ENCODE peak calls at places on chromosomes 16 and 17, in five cellular contexts. W is GM23248; U is stimulated activated CD4-positive, alpha-beta T cell treated with anti-CD3 and anti-CD28 coated beads, Interleukin-2, amount 100 ng/mL, for 48 hours; L is nucleus accumbens; R is ovary. G is an unnamed sample.
A peak's percentile ranks its signal among the peaks of the same experiment; 100 is the strongest.

GRCh38 chr16:66528294-66528693 is 21.6 kb downstream of the TK2 start:
- DNase-seq in R (no peak), L (no peak), W (no peak), U (no peak), G (no peak)

GRCh38 chr17:49361129-49361901 is 735 bp downstream of the ZNF652 start:
- DNase-seq in U (peak; percentile 41), W (peak; percentile 64), R (peak; percentile 21), L (peak; percentile 54), G (peak; percentile 46)

GRCh38 chr17:14091367-14091766 is 22.1 kb downstream of the COX10 start:
- DNase-seq in L (no peak), R (no peak), W (peak; percentile 12), U (no peak), G (no peak)

GRCh38 chr16:47561286-47561685 is 100.2 kb downstream of the PHKB start:
- DNase-seq in R (no peak), U (no peak), L (no peak), W (no peak), G (no peak)

GRCh38 chr17:61338000-61338864 is 61.4 kb upstream of the TBX2 start:
- DNase-seq in R (no peak), W (peak; percentile 95), U (no peak), L (no peak), G (no peak)

GRCh38 chr16:86569843-86570447 is 3.3 kb downstream of the FOXC2 start:
- DNase-seq in L (no peak), W (no peak), R (no peak), U (no peak), G (no peak)

GRCh38 chr17:74746922-74747321 is 1.5 kb upstream of the NHERF1 start:
- DNase-seq in W (no peak), R (no peak), L (no peak), U (no peak), G (no peak)

GRCh38 chr17:47252209-47252608 is 1.4 kb upstream of the ITGB3 start:
- DNase-seq in U (no peak), W (no peak), L (no peak), R (no peak), G (no peak)

GRCh38 chr17:1227917-1228751 is 42.1 kb upstream of the BHLHA9 start:
- DNase-seq in U (no peak), L (no peak), W (peak; percentile 38), R (no peak), G (peak; percentile 55)

GRCh38 chr17:14622622-14623101 is 321.8 kb downstream of the HS3ST3B1 start:
- DNase-seq in R (no peak), W (no peak), L (no peak), U (no peak), G (no peak)

GRCh38 chr16:48101069-48101674 is 54.6 kb downstream of the ABCC12 start:
- DNase-seq in L (no peak), R (no peak), U (peak; percentile 24), W (no peak), G (no peak)

GRCh38 chr16:526181-527014 is 1.1 kb upstream of the CAPN15 start:
- DNase-seq in W (peak; percentile 75), R (peak; percentile 54), L (no peak), U (peak; percentile 21), G (peak; percentile 65)

GRCh38 chr16:89402962-89403361 is 87.4 kb downstream of the ANKRD11 start:
- DNase-seq in L (no peak), R (no peak), W (no peak), U (no peak), G (no peak)

GRCh38 chr16:87918314-87918713 is 18.0 kb downstream of the CA5A start:
- DNase-seq in L (peak; percentile 29), U (no peak), W (peak; percentile 85), R (peak; percentile 80), G (no peak)

GRCh38 chr16:28534542-28535373 is 4.0 kb downstream of the NUPR1 start:
- DNase-seq in L (no peak), R (peak; percentile 50), U (no peak), W (peak; percentile 75), G (no peak)